ENCODE peak calls at places on chromosome X, in four cellular contexts. K, J, V and O are unnamed samples.
A peak's percentile ranks its signal among the peaks of the same experiment; 100 is the strongest.

GRCh38 chrX:69305333-69306062 is 140.2 kb upstream of the PJA1 start:
- DNase-seq in V (no peak), K (no peak), J (peak; percentile 67), O (no peak)

GRCh38 chrX:143466130-143466529 is 51.1 kb downstream of the SPANXN3 start:
- DNase-seq in K (no peak), J (no peak), V (no peak), O (no peak)

GRCh38 chrX:37405954-37406353 is 56.8 kb downstream of the PRRG1 start:
- DNase-seq in V (no peak), K (peak; percentile 4), J (no peak), O (no peak)

GRCh38 chrX:125132274-125132673 is 187.4 kb upstream of the TEX13C start:
- DNase-seq in V (peak; percentile 0), J (no peak), K (peak; percentile 41), O (peak; percentile 3)

GRCh38 chrX:28757290-28757689 is 170.0 kb downstream of the IL1RAPL1 start:
- DNase-seq in V (no peak), J (no peak), K (no peak), O (no peak)

GRCh38 chrX:46279214-46279924 is 265.9 kb downstream of the ZNF674 start:
- DNase-seq in K (no peak), J (no peak), V (no peak), O (no peak)

GRCh38 chrX:154547245-154548027 is at the start of gene IKBKG:
- DNase-seq in K (peak; percentile 95), J (peak; percentile 87), V (peak; percentile 77), O (peak; percentile 95)

GRCh38 chrX:29431895-29432294 is 783.5 kb upstream of the MAGEB2 start:
- DNase-seq in V (no peak), K (no peak), J (no peak), O (no peak)

GRCh38 chrX:1519022-1519497 is 17.9 kb downstream of the P2RY8 start:
- DNase-seq in K (no peak), J (no peak), V (no peak), O (no peak)

GRCh38 chrX:113384628-113385027 is 544.0 kb upstream of the AMOT start:
- DNase-seq in K (no peak), J (no peak), V (no peak), O (no peak)

GRCh38 chrX:1249101-1249887 is 19.3 kb upstream of the CSF2RA start:
- DNase-seq in K (peak; percentile 20), J (peak; percentile 78), V (peak; percentile 13), O (peak; percentile 60)

GRCh38 chrX:39729834-39730670 is 367.7 kb downstream of the BCOR start:
- DNase-seq in J (peak; percentile 51), K (peak; percentile 71), V (no peak), O (no peak)

GRCh38 chrX:40722930-40723329 is 12.4 kb downstream of the MED14 start:
- DNase-seq in J (no peak), K (no peak), V (no peak), O (no peak)

GRCh38 chrX:69015564-69016218 is 149.6 kb downstream of the PJA1 start:
- DNase-seq in V (no peak), K (no peak), J (peak; percentile 2), O (no peak)

GRCh38 chrX:129540725-129541184 is 696 bp downstream of the OCRL start:
- DNase-seq in J (peak; percentile 44), V (peak; percentile 12), K (peak; percentile 22), O (peak; percentile 18)

GRCh38 chrX:103483720-103484119 is 35.6 kb downstream of the RAB40A start:
- DNase-seq in K (no peak), V (no peak), J (no peak), O (no peak)

GRCh38 chrX:41180194-41180902 is 95.1 kb downstream of the USP9X start:
- DNase-seq in K (peak; percentile 58), V (peak; percentile 39), J (no peak), O (peak; percentile 73)

GRCh38 chrX:49162620-49163019 is at the start of gene MAGIX:
- DNase-seq in J (no peak), V (no peak), K (no peak), O (no peak)

GRCh38 chrX:82163701-82164100 is 961.8 kb downstream of the SH3BGRL start:
- DNase-seq in J (no peak), V (no peak), K (no peak), O (no peak)

GRCh38 chrX:41382699-41383645 is 49.0 kb downstream of the DDX3X start:
- DNase-seq in J (no peak), V (no peak), K (peak; percentile 41), O (peak; percentile 77)

GRCh38 chrX:147894332-147894870 is 17.3 kb upstream of the FMR1 start:
- DNase-seq in K (no peak), J (no peak), V (no peak), O (no peak)

GRCh38 chrX:8345473-8345872 is 119.2 kb upstream of the VCX3B start:
- DNase-seq in V (peak; percentile 3), J (no peak), K (no peak), O (no peak)

GRCh38 chrX:22134681-22135080 is 102.6 kb downstream of the PHEX start:
- DNase-seq in V (peak; percentile 22), J (no peak), K (no peak), O (peak; percentile 41)
- TF ChIP-seq RNF2 in V (no peak), J (no peak), K (no peak), O (no peak)

GRCh38 chrX:153519569-153520285 is 2.3 kb downstream of the ATP2B3 start:
- DNase-seq in K (no peak), J (no peak), V (no peak), O (peak; percentile 47)
- TF ChIP-seq RNF2 in K (no peak), J (no peak), V (no peak), O (no peak)

DNA sequence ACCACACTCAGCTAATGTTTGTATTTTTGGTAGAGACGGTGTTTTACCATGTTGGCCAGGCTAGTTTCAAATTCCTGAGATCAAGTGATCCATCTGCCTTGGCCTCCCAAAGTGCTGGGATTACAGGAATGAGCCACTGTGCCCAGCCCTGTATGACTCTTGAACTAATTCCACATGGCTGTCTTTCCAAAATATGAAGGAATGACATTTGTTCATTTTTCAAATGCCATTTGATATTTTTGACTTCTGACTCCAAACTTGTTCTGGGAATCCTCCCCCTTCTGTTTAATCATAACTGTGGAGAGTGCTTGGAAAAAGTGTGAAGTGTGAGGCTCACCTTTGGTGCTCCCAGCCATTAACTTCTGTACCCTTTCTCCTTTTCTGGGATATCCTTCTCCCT is 119.2 kb downstream of the NHS start:
- DNase-seq in J (no peak), V (no peak), K (no peak), O (no peak)
- TF ChIP-seq RNF2 in J (no peak), V (no peak), K (no peak), O (no peak)

DNA sequence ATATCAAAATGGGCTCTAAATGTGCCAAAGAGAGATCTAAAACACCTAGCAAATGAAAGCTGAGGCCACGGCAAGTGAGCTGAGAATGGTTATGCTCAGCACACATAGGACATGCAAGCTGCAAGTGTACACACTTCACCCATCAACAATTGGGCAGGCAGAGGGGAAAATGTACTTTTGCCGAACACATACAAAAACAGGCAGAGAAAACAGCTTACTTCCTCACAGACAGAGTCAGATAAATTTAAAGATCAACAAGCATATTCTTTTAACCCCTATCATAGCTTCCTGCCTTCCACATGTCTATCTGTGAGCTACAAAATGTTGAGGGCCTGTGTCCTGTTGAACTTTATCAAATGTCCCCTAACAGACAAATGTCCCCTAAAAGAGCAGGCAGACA is 60.3 kb downstream of the SH3KBP1 start:
- DNase-seq in K (no peak), V (no peak), J (no peak), O (no peak)
- TF ChIP-seq RNF2 in K (no peak), V (no peak), J (no peak), O (no peak)

GRCh38 chrX:132744470-132744869 is 214.0 kb downstream of the HS6ST2 start:
- DNase-seq in K (no peak), V (peak; percentile 1), J (no peak), O (no peak)

GRCh38 chrX:132741706-132742105 is 216.7 kb downstream of the HS6ST2 start:
- DNase-seq in K (no peak), J (no peak), V (no peak), O (no peak)

GRCh38 chrX:132745593-132745992 is 212.8 kb downstream of the HS6ST2 start:
- DNase-seq in K (no peak), J (no peak), V (no peak), O (no peak)

GRCh38 chrX:132740316-132741123 is 217.9 kb downstream of the HS6ST2 start:
- DNase-seq in V (no peak), J (no peak), K (no peak), O (no peak)

DNA sequence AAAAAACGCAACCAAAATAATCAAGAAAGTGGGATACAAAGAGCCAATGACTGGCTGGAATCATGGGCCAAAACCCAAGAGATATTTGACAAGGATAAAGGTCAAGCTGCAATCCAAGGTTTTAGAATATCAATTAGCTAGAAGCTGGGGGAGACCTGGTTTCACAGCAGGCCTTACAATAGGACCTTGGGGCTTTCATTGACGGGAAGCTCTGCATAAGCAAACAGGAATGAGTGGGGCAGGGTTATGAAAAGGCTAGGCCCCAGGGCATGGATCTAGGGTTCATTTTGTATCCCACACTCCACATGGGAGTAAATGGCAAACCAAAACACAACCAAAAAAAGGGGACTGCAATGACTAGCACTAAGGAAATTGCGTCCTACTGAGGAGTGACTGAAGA is 215.3 kb downstream of the HS6ST2 start:
- DNase-seq in V (no peak), J (no peak), K (no peak), O (no peak)
- TF ChIP-seq RNF2 in V (no peak), J (no peak), K (no peak), O (no peak)

GRCh38 chrX:106698693-106699092 is 27.8 kb upstream of the RNF128 start:
- DNase-seq in J (no peak), K (no peak), V (no peak), O (no peak)
- TF ChIP-seq RNF2 in J (no peak), K (no peak), V (no peak), O (no peak)